ENCODE peak calls at places on chromosomes 4 and X, in nine cellular contexts. U, X, O, K, A, E, S, Y and Z are unnamed samples.

GRCh38 chr4:3270141-3270611 is 21.2 kb downstream of the MSANTD1 start:
- DNase-seq in U (no peak), X (no peak), O (no peak), K (no peak), A (no peak), E (no peak), S (no peak), Y (no peak), Z (peak)

GRCh38 chr4:85784947-85785346 is 310.0 kb downstream of the ARHGAP24 start:
- DNase-seq in U (no peak), X (no peak), O (no peak), K (no peak), A (no peak), E (no peak), S (no peak), Y (no peak), Z (no peak)

GRCh38 chr4:180610317-180610716 is 1632.9 kb upstream of the TENM3 start:
- DNase-seq in U (no peak), X (no peak), O (no peak), K (no peak), A (no peak), E (no peak), S (no peak), Y (no peak), Z (no peak)

GRCh38 chr4:102642571-102643298 is 118.0 kb downstream of the MANBA start:
- DNase-seq in U (no peak), X (no peak), O (no peak), K (no peak), A (no peak), E (no peak), S (no peak), Y (no peak), Z (no peak)

GRCh38 chrX:119698835-119699234 is 5.9 kb upstream of the SEPTIN6 start:
- DNase-seq in U (no peak), X (no peak), O (no peak), K (peak), A (no peak), E (no peak), S (peak), Y (peak), Z (no peak)

GRCh38 chr4:186204611-186205144 is 13.3 kb downstream of the CYP4V2 start:
- DNase-seq in U (no peak), X (peak), O (no peak), K (no peak), A (no peak), E (no peak), S (no peak), Y (no peak), Z (peak)

GRCh38 chr4:168880811-168881595 is 129.1 kb downstream of the CBR4 start:
- DNase-seq in U (no peak), X (no peak), O (peak), K (no peak), A (no peak), E (no peak), S (no peak), Y (no peak), Z (no peak)

GRCh38 chrX:12770440-12770839 is 20.8 kb upstream of the PRPS2 start:
- DNase-seq in U (no peak), X (no peak), O (no peak), K (no peak), A (no peak), E (no peak), S (peak), Y (peak), Z (no peak)

GRCh38 chr4:158624889-158625478 is 46.7 kb downstream of the C4orf46 start:
- DNase-seq in U (no peak), X (no peak), O (no peak), K (peak), A (peak), E (no peak), S (peak), Y (peak), Z (no peak)

GRCh38 chr4:15164571-15164970 is 162.3 kb downstream of the CPEB2 start:
- DNase-seq in U (no peak), X (no peak), O (no peak), K (no peak), A (no peak), E (no peak), S (no peak), Y (no peak), Z (no peak)

GRCh38 chrX:147403075-147403474 is 508.6 kb upstream of the FMR1 start:
- DNase-seq in U (no peak), X (no peak), O (no peak), K (no peak), A (no peak), E (no peak), S (no peak), Y (no peak), Z (no peak)

GRCh38 chrX:147405764-147406163 is 506.0 kb upstream of the FMR1 start:
- DNase-seq in U (no peak), X (no peak), O (no peak), K (no peak), A (no peak), E (no peak), S (no peak), Y (no peak), Z (no peak)
- TF ChIP-seq POLR2A in U (no peak), X (no peak), O (no peak), K (no peak), A (no peak), E (no peak), S (no peak), Y (no peak), Z (no peak)

GRCh38 chr4:7872264-7872771 is 67.3 kb downstream of the AFAP1 start:
- DNase-seq in U (no peak), X (no peak), O (no peak), K (no peak), A (no peak), E (no peak), S (no peak), Y (no peak), Z (no peak)
- TF ChIP-seq POLR2AphosphoS5 in U (no peak), X (no peak), O (no peak), K (no peak), A (no peak), E (peak), S (no peak), Y (no peak), Z (no peak)

GRCh38 chrX:111375747-111376146 is 36.2 kb downstream of the DCX start:
- DNase-seq in U (no peak), X (no peak), O (no peak), K (no peak), A (no peak), E (no peak), S (no peak), Y (no peak), Z (no peak)
- TF ChIP-seq POLR2A in U (no peak), X (no peak), O (no peak), K (no peak), A (no peak), E (no peak), S (no peak), Y (no peak), Z (no peak)

GRCh38 chr4:124722069-124722468 is 9.5 kb upstream of the ANKRD50 start:
- DNase-seq in U (no peak), X (no peak), O (no peak), K (no peak), A (no peak), E (no peak), S (no peak), Y (no peak), Z (no peak)
- TF ChIP-seq POLR2AphosphoS5 in U (no peak), X (no peak), O (no peak), K (no peak), A (no peak), E (no peak), S (no peak), Y (no peak), Z (no peak)